ENCODE peak calls at places on chromosome 13, in six cellular contexts. One of them, this sample, is unnamed.

GRCh38 chr13:32829676-32830091 is 186.5 kb upstream of the KL start:
- DNase-seq in OCI-LY7: no peak
- DNase-seq in left ventricle myocardium inferior: no peak
- DNase-seq in tibial artery: no peak
- DNase-seq in GM23338: no peak
- DNase-seq in psoas muscle: no peak
- DNase-seq in this sample: peak

GRCh38 chr13:109243311-109243951 is 543.0 kb downstream of the IRS2 start:
- DNase-seq in psoas muscle: no peak
- DNase-seq in GM23338: peak
- DNase-seq in OCI-LY7: no peak
- DNase-seq in tibial artery: no peak
- DNase-seq in left ventricle myocardium inferior: no peak
- DNase-seq in this sample: peak

GRCh38 chr13:44978328-44978727 is 10.9 kb downstream of the NUFIP1 start:
- DNase-seq in OCI-LY7: no peak
- DNase-seq in psoas muscle: no peak
- DNase-seq in GM23338: no peak
- DNase-seq in left ventricle myocardium inferior: no peak
- DNase-seq in tibial artery: no peak
- DNase-seq in this sample: no peak

GRCh38 chr13:39023761-39024160 is 14.1 kb downstream of the PROSER1 start:
- DNase-seq in left ventricle myocardium inferior: no peak
- DNase-seq in OCI-LY7: no peak
- DNase-seq in psoas muscle: no peak
- DNase-seq in GM23338: no peak
- DNase-seq in tibial artery: no peak
- DNase-seq in this sample: peak

GRCh38 chr13:39451860-39452301 is 151.1 kb downstream of the LHFPL6 start:
- DNase-seq in OCI-LY7: peak
- DNase-seq in left ventricle myocardium inferior: peak
- DNase-seq in tibial artery: peak
- DNase-seq in psoas muscle: peak
- DNase-seq in GM23338: no peak
- DNase-seq in this sample: no peak

GRCh38 chr13:99432637-99433542 is 68.4 kb upstream of the TM9SF2 start:
- DNase-seq in OCI-LY7: peak
- DNase-seq in GM23338: peak
- DNase-seq in tibial artery: peak
- DNase-seq in psoas muscle: peak
- DNase-seq in left ventricle myocardium inferior: peak
- DNase-seq in this sample: peak

GRCh38 chr13:112714772-112715569 is 25.1 kb downstream of the ATP11A start:
- DNase-seq in OCI-LY7: no peak
- DNase-seq in GM23338: no peak
- DNase-seq in tibial artery: peak
- DNase-seq in left ventricle myocardium inferior: no peak
- DNase-seq in psoas muscle: no peak
- DNase-seq in this sample: no peak

GRCh38 chr13:100636441-100636840 is 38.2 kb downstream of the TMTC4 start:
- DNase-seq in GM23338: no peak
- DNase-seq in tibial artery: no peak
- DNase-seq in psoas muscle: no peak
- DNase-seq in left ventricle myocardium inferior: no peak
- DNase-seq in OCI-LY7: no peak
- DNase-seq in this sample: no peak

GRCh38 chr13:94558721-94559120 is 37.2 kb downstream of the TGDS start:
- DNase-seq in tibial artery: no peak
- DNase-seq in psoas muscle: no peak
- DNase-seq in left ventricle myocardium inferior: no peak
- DNase-seq in OCI-LY7: no peak
- DNase-seq in GM23338: peak
- DNase-seq in this sample: no peak

GRCh38 chr13:103324641-103325040 is 258.4 kb upstream of the SLC10A2 start:
- DNase-seq in OCI-LY7: no peak
- DNase-seq in psoas muscle: no peak
- DNase-seq in GM23338: no peak
- DNase-seq in left ventricle myocardium inferior: no peak
- DNase-seq in tibial artery: no peak
- DNase-seq in this sample: no peak

GRCh38 chr13:104805346-104805745 is 1730.1 kb downstream of the EFNB2 start:
- DNase-seq in left ventricle myocardium inferior: no peak
- DNase-seq in psoas muscle: no peak
- DNase-seq in tibial artery: no peak
- DNase-seq in OCI-LY7: no peak
- DNase-seq in GM23338: no peak
- DNase-seq in this sample: no peak

GRCh38 chr13:89076622-89077021 is 1405.5 kb downstream of the SLITRK5 start:
- DNase-seq in OCI-LY7: no peak
- DNase-seq in psoas muscle: no peak
- DNase-seq in GM23338: no peak
- DNase-seq in left ventricle myocardium inferior: no peak
- DNase-seq in tibial artery: no peak
- DNase-seq in this sample: no peak

GRCh38 chr13:113159701-113160100 is 1.3 kb downstream of the PROZ start:
- DNase-seq in OCI-LY7: no peak
- DNase-seq in tibial artery: no peak
- DNase-seq in psoas muscle: no peak
- DNase-seq in GM23338: no peak
- DNase-seq in left ventricle myocardium inferior: no peak
- DNase-seq in this sample: peak

GRCh38 chr13:64410654-64411053 is 2819.5 kb downstream of the PCDH9 start:
- DNase-seq in tibial artery: no peak
- DNase-seq in psoas muscle: no peak
- DNase-seq in GM23338: no peak
- DNase-seq in OCI-LY7: no peak
- DNase-seq in left ventricle myocardium inferior: no peak
- DNase-seq in this sample: peak

GRCh38 chr13:113808058-113808834 is 49.2 kb downstream of the TMEM255B start:
- DNase-seq in GM23338: no peak
- DNase-seq in OCI-LY7: no peak
- DNase-seq in tibial artery: no peak
- DNase-seq in psoas muscle: no peak
- DNase-seq in left ventricle myocardium inferior: no peak
- DNase-seq in this sample: no peak

GRCh38 chr13:23500858-23501257 is 67.4 kb upstream of the SACS start:
- DNase-seq in tibial artery: no peak
- DNase-seq in left ventricle myocardium inferior: no peak
- DNase-seq in GM23338: no peak
- DNase-seq in OCI-LY7: no peak
- DNase-seq in psoas muscle: no peak
- DNase-seq in this sample: no peak

GRCh38 chr13:36089130-36089529 is 42.1 kb downstream of the DCLK1 start:
- DNase-seq in tibial artery: no peak
- DNase-seq in GM23338: no peak
- DNase-seq in psoas muscle: no peak
- DNase-seq in OCI-LY7: no peak
- DNase-seq in left ventricle myocardium inferior: no peak
- DNase-seq in this sample: no peak

GRCh38 chr13:100365678-100366077 is 222.9 kb downstream of the GGACT start:
- DNase-seq in psoas muscle: no peak
- DNase-seq in left ventricle myocardium inferior: no peak
- DNase-seq in OCI-LY7: no peak
- DNase-seq in GM23338: no peak
- DNase-seq in tibial artery: no peak
- DNase-seq in this sample: no peak

GRCh38 chr13:42405665-42406390 is 133.9 kb downstream of the AKAP11 start:
- DNase-seq in GM23338: no peak
- DNase-seq in left ventricle myocardium inferior: no peak
- DNase-seq in psoas muscle: no peak
- DNase-seq in OCI-LY7: no peak
- DNase-seq in tibial artery: no peak
- DNase-seq in this sample: no peak

DNA sequence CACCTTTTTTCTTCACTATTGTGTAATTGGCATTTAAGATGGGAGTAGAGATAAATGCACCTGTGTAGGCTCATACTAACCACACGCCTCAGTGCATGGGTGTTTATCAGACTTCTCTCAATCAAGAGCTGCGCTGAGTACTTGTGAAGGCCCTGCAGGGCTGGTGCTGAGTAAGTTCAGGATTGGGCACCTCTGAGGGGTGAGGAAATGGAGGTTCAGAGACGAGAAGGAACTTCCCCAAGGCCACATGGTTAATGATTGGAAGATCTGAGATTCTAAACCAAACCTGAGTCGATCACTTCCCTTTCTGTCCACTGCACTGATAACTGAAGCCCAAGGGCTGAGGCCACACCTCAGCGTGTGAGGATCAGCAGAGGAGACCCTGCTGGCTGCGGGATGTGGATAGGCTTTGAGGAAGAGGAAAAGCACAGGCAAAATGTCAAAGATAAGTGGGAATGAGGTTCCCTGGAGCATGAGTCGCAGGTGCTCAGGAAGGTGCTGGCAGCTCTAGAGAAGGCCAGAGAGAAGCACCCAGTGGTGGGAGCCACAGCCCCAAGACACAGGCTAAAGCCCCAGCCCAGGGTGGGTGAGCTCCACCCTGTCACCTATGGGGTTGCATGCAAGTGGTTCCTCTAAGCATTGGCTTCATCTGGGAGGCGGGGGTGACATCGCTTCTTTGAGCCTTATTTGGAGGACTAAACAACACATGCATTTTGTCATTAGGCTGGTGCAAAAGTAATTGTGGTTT is 32.3 kb upstream of the GJB6 start:
- DNase-seq in left ventricle myocardium inferior: no peak
- DNase-seq in GM23338: no peak
- DNase-seq in tibial artery: no peak
- DNase-seq in OCI-LY7: no peak
- DNase-seq in psoas muscle: no peak
- DNase-seq in this sample: no peak
- H3K27ac ChIP-seq in left ventricle myocardium inferior: no peak
- H3K27ac ChIP-seq in GM23338: no peak
- H3K27ac ChIP-seq in tibial artery: no peak
- H3K27ac ChIP-seq in OCI-LY7: no peak
- H3K27ac ChIP-seq in psoas muscle: no peak
- H3K27ac ChIP-seq in this sample: no peak

GRCh38 chr13:47588676-47589075 is 412.4 kb downstream of the SUCLA2 start:
- DNase-seq in psoas muscle: no peak
- DNase-seq in tibial artery: no peak
- DNase-seq in OCI-LY7: no peak
- DNase-seq in GM23338: peak
- DNase-seq in left ventricle myocardium inferior: no peak
- DNase-seq in this sample: no peak
- TF ChIP-seq CTCF in psoas muscle: peak
- TF ChIP-seq CTCF in tibial artery: no peak
- TF ChIP-seq CTCF in OCI-LY7: peak
- TF ChIP-seq CTCF in GM23338: peak
- TF ChIP-seq CTCF in left ventricle myocardium inferior: no peak
- TF ChIP-seq CTCF in this sample: peak

DNA sequence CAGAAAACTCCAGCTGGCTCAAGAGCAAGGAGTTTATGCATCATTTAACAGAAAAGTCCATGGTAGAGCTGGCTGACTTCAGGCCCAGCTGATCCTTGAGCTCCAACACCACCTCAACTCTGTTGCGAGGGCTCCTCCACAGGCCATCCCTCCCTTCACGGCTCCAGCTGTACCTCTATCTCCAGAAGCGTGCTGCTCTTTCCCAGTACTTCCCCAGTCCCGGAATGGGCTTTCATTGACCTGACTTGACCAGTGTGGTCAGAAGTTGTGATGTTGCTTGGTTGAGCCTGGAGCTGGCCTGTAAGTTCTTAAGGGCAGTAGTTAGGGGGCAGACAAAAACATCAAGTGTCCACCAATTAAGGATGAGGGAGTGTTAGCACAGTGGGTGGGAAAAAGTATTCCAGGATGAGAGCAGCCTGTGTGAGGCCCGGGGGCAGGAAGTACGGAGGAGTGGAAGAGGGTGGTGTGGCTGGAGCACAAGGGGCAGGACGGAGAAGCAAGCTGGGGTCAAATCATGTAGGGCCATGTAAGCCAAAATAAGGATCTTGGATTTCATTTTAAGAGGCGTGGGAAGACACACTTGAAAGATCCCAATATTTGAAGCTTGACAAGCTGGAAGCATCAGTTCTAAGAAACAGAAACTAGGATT is 24.0 kb downstream of the SKA3 start:
- DNase-seq in psoas muscle: no peak
- DNase-seq in tibial artery: no peak
- DNase-seq in GM23338: peak
- DNase-seq in OCI-LY7: no peak
- DNase-seq in left ventricle myocardium inferior: no peak
- DNase-seq in this sample: peak
- H3K4me3 ChIP-seq in psoas muscle: no peak
- H3K4me3 ChIP-seq in tibial artery: no peak
- H3K4me3 ChIP-seq in GM23338: no peak
- H3K4me3 ChIP-seq in OCI-LY7: no peak
- H3K4me3 ChIP-seq in left ventricle myocardium inferior: no peak
- H3K4me3 ChIP-seq in this sample: no peak

GRCh38 chr13:28048768-28049167 is 51.6 kb downstream of the FLT3 start:
- DNase-seq in OCI-LY7: no peak
- DNase-seq in psoas muscle: no peak
- DNase-seq in tibial artery: no peak
- DNase-seq in left ventricle myocardium inferior: no peak
- DNase-seq in GM23338: no peak
- DNase-seq in this sample: no peak

GRCh38 chr13:28049215-28049614 is 51.2 kb downstream of the FLT3 start:
- DNase-seq in tibial artery: no peak
- DNase-seq in left ventricle myocardium inferior: no peak
- DNase-seq in GM23338: no peak
- DNase-seq in psoas muscle: no peak
- DNase-seq in OCI-LY7: no peak
- DNase-seq in this sample: no peak

GRCh38 chr13:28045861-28046260 is 54.5 kb downstream of the FLT3 start:
- DNase-seq in OCI-LY7: no peak
- DNase-seq in tibial artery: no peak
- DNase-seq in left ventricle myocardium inferior: no peak
- DNase-seq in psoas muscle: no peak
- DNase-seq in GM23338: no peak
- DNase-seq in this sample: no peak

GRCh38 chr13:28046981-28047380 is 53.4 kb downstream of the FLT3 start:
- DNase-seq in tibial artery: no peak
- DNase-seq in GM23338: no peak
- DNase-seq in OCI-LY7: no peak
- DNase-seq in psoas muscle: no peak
- DNase-seq in left ventricle myocardium inferior: no peak
- DNase-seq in this sample: no peak

DNA sequence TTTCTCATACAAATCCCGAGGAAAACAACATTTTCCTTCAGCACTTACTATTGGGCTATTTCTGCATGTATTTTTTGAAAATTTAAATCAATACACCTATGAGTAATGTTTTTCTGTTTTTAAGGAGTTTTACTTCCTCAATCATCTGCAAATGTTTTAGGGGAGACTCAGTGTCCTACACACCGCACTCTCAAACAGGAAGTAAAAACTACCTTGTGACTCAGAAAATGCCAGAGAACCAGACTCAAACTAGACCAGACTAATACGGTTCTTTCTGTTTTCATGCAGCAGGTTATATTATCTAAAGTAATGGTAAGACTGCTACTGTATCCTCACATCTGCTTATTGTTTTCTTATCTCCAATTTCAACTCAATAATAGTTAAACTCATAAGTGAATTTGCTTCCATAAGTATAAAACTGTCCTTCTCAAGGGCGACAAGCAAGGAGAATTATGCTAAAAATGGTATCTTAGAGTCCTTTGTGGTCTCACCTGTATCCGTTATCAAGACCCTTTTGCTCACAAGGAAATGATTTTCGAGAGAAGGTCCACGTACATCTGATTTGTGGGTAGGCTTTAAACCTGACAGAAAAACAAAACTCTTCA is 52.5 kb downstream of the FLT3 start:
- DNase-seq in OCI-LY7: peak
- DNase-seq in GM23338: no peak
- DNase-seq in psoas muscle: no peak
- DNase-seq in tibial artery: no peak
- DNase-seq in left ventricle myocardium inferior: no peak
- DNase-seq in this sample: no peak
- H3K27ac ChIP-seq in OCI-LY7: peak
- H3K27ac ChIP-seq in GM23338: no peak
- H3K27ac ChIP-seq in psoas muscle: no peak
- H3K27ac ChIP-seq in tibial artery: no peak
- H3K27ac ChIP-seq in left ventricle myocardium inferior: no peak
- H3K27ac ChIP-seq in this sample: no peak